ENCODE peak calls at places on chromosomes 2 and 18, in ten cellular contexts. One of them, this sample, is unnamed.

GRCh38 chr2:173457366-173457765 is 102.7 kb downstream of the CDCA7 start:
- DNase-seq in GM12878: no peak
- DNase-seq in tibial artery: no peak
- DNase-seq in NCI-H2171: no peak
- DNase-seq in SIG-M5: no peak
- DNase-seq in progenitor cell of endocrine pancreas: no peak
- DNase-seq in NCI-H2029: no peak
- DNase-seq in head of caudate nucleus: peak; percentile 71
- DNase-seq in stimulated activated CD8-positive, alpha-beta memory T cell treated with anti-CD3 and anti-CD28 coated beads, Interleukin-15, amount 100 ng/mL, for 4 hours: no peak
- DNase-seq in CD8-positive, alpha-beta T cell: no peak
- DNase-seq in this sample: no peak

GRCh38 chr2:170764880-170765261 is 5.3 kb upstream of the ERICH2 start:
- DNase-seq in GM12878: no peak
- DNase-seq in tibial artery: no peak
- DNase-seq in NCI-H2171: no peak
- DNase-seq in SIG-M5: no peak
- DNase-seq in progenitor cell of endocrine pancreas: no peak
- DNase-seq in NCI-H2029: no peak
- DNase-seq in head of caudate nucleus: no peak
- DNase-seq in stimulated activated CD8-positive, alpha-beta memory T cell treated with anti-CD3 and anti-CD28 coated beads, Interleukin-15, amount 100 ng/mL, for 4 hours: no peak
- DNase-seq in CD8-positive, alpha-beta T cell: no peak
- DNase-seq in this sample: no peak

GRCh38 chr2:201228271-201228911 is 31.9 kb upstream of the CASP8 start:
- DNase-seq in GM12878: no peak
- DNase-seq in tibial artery: no peak
- DNase-seq in NCI-H2171: no peak
- DNase-seq in SIG-M5: no peak
- DNase-seq in progenitor cell of endocrine pancreas: no peak
- DNase-seq in NCI-H2029: no peak
- DNase-seq in head of caudate nucleus: no peak
- DNase-seq in stimulated activated CD8-positive, alpha-beta memory T cell treated with anti-CD3 and anti-CD28 coated beads, Interleukin-15, amount 100 ng/mL, for 4 hours: no peak
- DNase-seq in CD8-positive, alpha-beta T cell: no peak
- DNase-seq in this sample: no peak

GRCh38 chr2:158297606-158298005 is 158.9 kb downstream of the CCDC148 start:
- DNase-seq in GM12878: no peak
- DNase-seq in tibial artery: no peak
- DNase-seq in NCI-H2171: no peak
- DNase-seq in SIG-M5: no peak
- DNase-seq in progenitor cell of endocrine pancreas: no peak
- DNase-seq in NCI-H2029: no peak
- DNase-seq in head of caudate nucleus: no peak
- DNase-seq in stimulated activated CD8-positive, alpha-beta memory T cell treated with anti-CD3 and anti-CD28 coated beads, Interleukin-15, amount 100 ng/mL, for 4 hours: no peak
- DNase-seq in CD8-positive, alpha-beta T cell: no peak
- DNase-seq in this sample: no peak

GRCh38 chr2:170177950-170178781 is at the start of gene MYO3B:
- DNase-seq in GM12878: no peak
- DNase-seq in tibial artery: no peak
- DNase-seq in NCI-H2171: no peak
- DNase-seq in SIG-M5: no peak
- DNase-seq in progenitor cell of endocrine pancreas: no peak
- DNase-seq in NCI-H2029: peak; percentile 27
- DNase-seq in head of caudate nucleus: no peak
- DNase-seq in stimulated activated CD8-positive, alpha-beta memory T cell treated with anti-CD3 and anti-CD28 coated beads, Interleukin-15, amount 100 ng/mL, for 4 hours: no peak
- DNase-seq in CD8-positive, alpha-beta T cell: no peak
- DNase-seq in this sample: peak; percentile 12

GRCh38 chr2:112153179-112153490 is 14.9 kb downstream of the FBLN7 start:
- DNase-seq in GM12878: no peak
- DNase-seq in tibial artery: no peak
- DNase-seq in NCI-H2171: no peak
- DNase-seq in SIG-M5: no peak
- DNase-seq in progenitor cell of endocrine pancreas: no peak
- DNase-seq in NCI-H2029: no peak
- DNase-seq in head of caudate nucleus: no peak
- DNase-seq in stimulated activated CD8-positive, alpha-beta memory T cell treated with anti-CD3 and anti-CD28 coated beads, Interleukin-15, amount 100 ng/mL, for 4 hours: no peak
- DNase-seq in CD8-positive, alpha-beta T cell: no peak
- DNase-seq in this sample: no peak

GRCh38 chr2:231348173-231348572 is 47.3 kb upstream of the B3GNT7 start:
- DNase-seq in GM12878: no peak
- DNase-seq in tibial artery: no peak
- DNase-seq in NCI-H2171: no peak
- DNase-seq in SIG-M5: no peak
- DNase-seq in progenitor cell of endocrine pancreas: no peak
- DNase-seq in NCI-H2029: no peak
- DNase-seq in head of caudate nucleus: no peak
- DNase-seq in stimulated activated CD8-positive, alpha-beta memory T cell treated with anti-CD3 and anti-CD28 coated beads, Interleukin-15, amount 100 ng/mL, for 4 hours: no peak
- DNase-seq in CD8-positive, alpha-beta T cell: no peak
- DNase-seq in this sample: no peak

GRCh38 chr2:55883339-55883738 is 40.2 kb downstream of the EFEMP1 start:
- DNase-seq in GM12878: no peak
- DNase-seq in tibial artery: peak; percentile 65
- DNase-seq in NCI-H2171: no peak
- DNase-seq in SIG-M5: no peak
- DNase-seq in progenitor cell of endocrine pancreas: no peak
- DNase-seq in NCI-H2029: no peak
- DNase-seq in head of caudate nucleus: no peak
- DNase-seq in stimulated activated CD8-positive, alpha-beta memory T cell treated with anti-CD3 and anti-CD28 coated beads, Interleukin-15, amount 100 ng/mL, for 4 hours: no peak
- DNase-seq in CD8-positive, alpha-beta T cell: no peak
- DNase-seq in this sample: no peak

GRCh38 chr2:8662239-8662879 is 19.5 kb upstream of the ID2 start:
- DNase-seq in GM12878: no peak
- DNase-seq in tibial artery: no peak
- DNase-seq in NCI-H2171: peak; percentile 51
- DNase-seq in SIG-M5: no peak
- DNase-seq in progenitor cell of endocrine pancreas: no peak
- DNase-seq in NCI-H2029: no peak
- DNase-seq in head of caudate nucleus: no peak
- DNase-seq in stimulated activated CD8-positive, alpha-beta memory T cell treated with anti-CD3 and anti-CD28 coated beads, Interleukin-15, amount 100 ng/mL, for 4 hours: no peak
- DNase-seq in CD8-positive, alpha-beta T cell: no peak
- DNase-seq in this sample: no peak

GRCh38 chr2:172462393-172463381 is 35.3 kb downstream of the ITGA6 start:
- DNase-seq in GM12878: peak; percentile 23
- DNase-seq in tibial artery: no peak
- DNase-seq in NCI-H2171: no peak
- DNase-seq in SIG-M5: no peak
- DNase-seq in progenitor cell of endocrine pancreas: no peak
- DNase-seq in NCI-H2029: no peak
- DNase-seq in head of caudate nucleus: no peak
- DNase-seq in stimulated activated CD8-positive, alpha-beta memory T cell treated with anti-CD3 and anti-CD28 coated beads, Interleukin-15, amount 100 ng/mL, for 4 hours: no peak
- DNase-seq in CD8-positive, alpha-beta T cell: peak; percentile 25
- DNase-seq in this sample: no peak

GRCh38 chr18:2857491-2858063 is 10.8 kb downstream of the EMILIN2 start:
- DNase-seq in GM12878: no peak
- DNase-seq in tibial artery: peak; percentile 93
- DNase-seq in NCI-H2171: no peak
- DNase-seq in SIG-M5: no peak
- DNase-seq in progenitor cell of endocrine pancreas: no peak
- DNase-seq in NCI-H2029: no peak
- DNase-seq in head of caudate nucleus: no peak
- DNase-seq in stimulated activated CD8-positive, alpha-beta memory T cell treated with anti-CD3 and anti-CD28 coated beads, Interleukin-15, amount 100 ng/mL, for 4 hours: no peak
- DNase-seq in CD8-positive, alpha-beta T cell: no peak
- DNase-seq in this sample: no peak

GRCh38 chr2:64192570-64193192 is 48.5 kb upstream of the PELI1 start:
- DNase-seq in GM12878: no peak
- DNase-seq in tibial artery: peak; percentile 42
- DNase-seq in NCI-H2171: no peak
- DNase-seq in SIG-M5: no peak
- DNase-seq in progenitor cell of endocrine pancreas: no peak
- DNase-seq in NCI-H2029: no peak
- DNase-seq in head of caudate nucleus: no peak
- DNase-seq in stimulated activated CD8-positive, alpha-beta memory T cell treated with anti-CD3 and anti-CD28 coated beads, Interleukin-15, amount 100 ng/mL, for 4 hours: no peak
- DNase-seq in CD8-positive, alpha-beta T cell: no peak
- DNase-seq in this sample: no peak

GRCh38 chr2:127624321-127625145 is 21.4 kb upstream of the GPR17 start:
- DNase-seq in GM12878: no peak
- DNase-seq in tibial artery: no peak
- DNase-seq in NCI-H2171: no peak
- DNase-seq in SIG-M5: no peak
- DNase-seq in progenitor cell of endocrine pancreas: no peak
- DNase-seq in NCI-H2029: no peak
- DNase-seq in head of caudate nucleus: no peak
- DNase-seq in stimulated activated CD8-positive, alpha-beta memory T cell treated with anti-CD3 and anti-CD28 coated beads, Interleukin-15, amount 100 ng/mL, for 4 hours: no peak
- DNase-seq in CD8-positive, alpha-beta T cell: no peak
- DNase-seq in this sample: no peak

GRCh38 chr2:218169757-218170546 is 3.2 kb upstream of the CXCR1 start:
- DNase-seq in GM12878: no peak
- DNase-seq in tibial artery: no peak
- DNase-seq in NCI-H2171: no peak
- DNase-seq in SIG-M5: no peak
- DNase-seq in progenitor cell of endocrine pancreas: no peak
- DNase-seq in NCI-H2029: no peak
- DNase-seq in head of caudate nucleus: no peak
- DNase-seq in stimulated activated CD8-positive, alpha-beta memory T cell treated with anti-CD3 and anti-CD28 coated beads, Interleukin-15, amount 100 ng/mL, for 4 hours: no peak
- DNase-seq in CD8-positive, alpha-beta T cell: no peak
- DNase-seq in this sample: no peak

This sample was measured in posterior cingulate gyrus.